ENCODE peak calls at places on chromosome 12, in eight cellular contexts. N is neuronal stem cell, G is K562, K is mammary epithelial cell, I is fibroblast of lung, S is SK-N-SH, M is astrocyte, A is PC-3. P is an unnamed sample.

GRCh38 chr12:102063066-102063465 is 1.3 kb upstream of the WASHC3 start:
- DNase-seq in N (no peak), K (no peak), S (no peak), A (peak), I (no peak), M (no peak), G (no peak), P (no peak)

GRCh38 chr12:40107803-40108620 is 2.1 kb upstream of the SLC2A13 start:
- DNase-seq in S (no peak), A (no peak), G (no peak), K (peak), N (no peak), I (no peak), M (no peak), P (no peak)

GRCh38 chr12:69059465-69060457 is 126.8 kb upstream of the CPM start:
- DNase-seq in K (peak), G (no peak), I (peak), A (peak), N (no peak), M (peak), S (no peak), P (peak)

GRCh38 chr12:15592934-15593333 is 196.3 kb downstream of the EPS8 start:
- DNase-seq in K (no peak), M (peak), A (no peak), G (no peak), S (no peak), I (peak), N (no peak), P (no peak)

GRCh38 chr12:5560242-5560641 is 128.3 kb downstream of the NTF3 start:
- DNase-seq in K (no peak), M (no peak), I (no peak), G (no peak), N (no peak), S (no peak), A (no peak), P (no peak)

GRCh38 chr12:55051197-55051920 is 31.6 kb downstream of the NEUROD4 start:
- DNase-seq in S (no peak), A (no peak), N (no peak), K (no peak), I (no peak), G (no peak), M (no peak), P (no peak)

GRCh38 chr12:54292083-54292930 is 8.5 kb downstream of the NFE2 start:
- DNase-seq in M (no peak), K (no peak), N (no peak), A (no peak), G (peak), I (no peak), S (no peak), P (no peak)

GRCh38 chr12:73547421-73547820 is 990.2 kb upstream of the ATXN7L3B start:
- DNase-seq in I (no peak), M (no peak), S (no peak), K (peak), A (peak), G (no peak), N (no peak), P (no peak)

GRCh38 chr12:125203145-125203765 is 138.0 kb downstream of the AACS start:
- DNase-seq in K (no peak), N (no peak), S (no peak), I (no peak), A (peak), G (peak), M (no peak), P (peak)

GRCh38 chr12:97005612-97006011 is 98.6 kb downstream of the NEDD1 start:
- DNase-seq in S (no peak), K (no peak), N (peak), A (no peak), G (no peak), I (no peak), M (no peak), P (no peak)

GRCh38 chr12:69872804-69873203 is 47.8 kb downstream of the MYRFL start:
- DNase-seq in M (no peak), A (peak), G (no peak), I (peak), S (no peak), K (peak), N (no peak), P (peak)

GRCh38 chr12:102964872-102965271 is 7.4 kb downstream of the ASCL1 start:
- DNase-seq in K (no peak), N (no peak), A (no peak), G (no peak), S (peak), M (no peak), I (no peak), P (no peak)

GRCh38 chr12:87382959-87383591 is 646.1 kb downstream of the C12orf50 start:
- DNase-seq in G (no peak), N (no peak), M (no peak), S (no peak), I (no peak), K (no peak), A (no peak), P (no peak)

GRCh38 chr12:104575442-104575841 is 118.7 kb downstream of the CHST11 start:
- DNase-seq in A (no peak), S (no peak), I (no peak), K (no peak), G (no peak), N (no peak), M (no peak), P (no peak)

GRCh38 chr12:15897433-15897832 is 13.7 kb upstream of the DERA start:
- DNase-seq in G (no peak), M (no peak), S (no peak), K (no peak), N (no peak), I (no peak), A (no peak), P (peak)

DNA sequence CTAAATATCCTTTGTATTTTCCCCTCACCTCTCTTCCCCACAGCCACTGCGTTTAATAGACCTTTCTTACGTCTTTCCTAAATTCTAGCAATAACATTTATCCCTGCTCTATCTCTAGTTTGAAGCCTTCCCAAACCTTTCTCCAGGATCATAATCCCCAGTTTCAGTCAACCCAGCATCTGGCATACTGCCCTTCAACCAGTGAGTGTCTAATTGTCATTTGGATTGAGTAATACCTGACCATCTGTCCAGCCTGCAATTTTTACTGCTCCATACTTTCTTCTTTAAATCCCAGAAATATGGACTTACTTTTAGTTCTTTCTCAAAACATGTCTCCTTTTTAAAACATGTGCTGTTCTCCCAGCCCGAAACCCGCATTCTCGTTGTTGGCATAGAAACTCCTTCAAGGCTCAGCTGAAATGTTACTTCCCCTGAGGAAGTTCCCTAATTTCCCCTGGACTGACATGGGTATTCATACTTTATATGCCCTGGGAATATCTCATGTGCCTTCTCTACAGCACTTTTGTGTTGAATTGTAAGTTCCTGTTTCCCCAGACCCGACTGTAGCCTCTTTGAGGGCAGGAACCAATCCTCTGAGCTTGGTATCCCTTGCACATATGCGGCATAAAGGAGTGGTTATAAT is 65.1 kb upstream of the ETV6 start:
- DNase-seq in G (no peak), N (no peak), K (no peak), M (no peak), A (peak), S (no peak), I (no peak), P (peak)
- H3K9ac ChIP-seq in G (no peak), N (no peak), K (no peak), M (no peak), A (no peak), S (no peak), I (no peak), P (no peak)

GRCh38 chr12:85627584-85627983 is 208.6 kb downstream of the RASSF9 start:
- DNase-seq in S (no peak), K (peak), N (no peak), G (no peak), I (peak), A (peak), M (peak), P (peak)
- H3K9ac ChIP-seq in S (no peak), K (no peak), N (no peak), G (no peak), I (no peak), A (no peak), M (no peak), P (no peak)

GRCh38 chr12:80470403-80470802 is 26.4 kb downstream of the PTPRQ start:
- DNase-seq in K (no peak), G (no peak), N (no peak), A (no peak), I (no peak), S (no peak), M (no peak), P (no peak)

GRCh38 chr12:80472912-80473500 is 29.0 kb downstream of the PTPRQ start:
- DNase-seq in K (peak), I (peak), S (peak), M (peak), A (peak), N (peak), G (no peak), P (peak)

GRCh38 chr12:80469681-80470080 is 25.6 kb downstream of the PTPRQ start:
- DNase-seq in M (no peak), S (no peak), A (no peak), N (no peak), I (peak), G (no peak), K (no peak), P (peak)

DNA sequence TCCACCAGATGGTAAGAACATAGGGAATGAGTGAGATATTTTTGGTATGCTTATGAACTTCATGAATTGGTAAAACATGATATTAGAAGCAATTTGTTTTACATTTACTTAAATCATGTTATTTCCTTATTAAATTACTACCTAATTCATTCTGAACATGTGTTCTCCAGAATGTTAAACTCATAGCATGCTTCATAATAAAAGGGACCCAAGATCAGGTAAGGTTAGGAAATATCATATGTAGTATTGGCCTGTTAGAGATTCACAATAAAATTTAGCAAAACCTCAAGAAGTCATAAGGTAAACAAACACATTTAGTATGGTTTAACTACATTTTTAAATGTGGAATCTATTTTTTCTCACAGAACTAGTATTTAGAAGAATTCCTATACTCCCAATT is 28.2 kb downstream of the PTPRQ start:
- DNase-seq in G (no peak), A (no peak), S (no peak), I (peak), K (no peak), M (no peak), N (no peak), P (no peak)
- H3K9ac ChIP-seq in G (no peak), A (no peak), S (no peak), I (no peak), K (no peak), M (no peak), N (no peak), P (no peak)

GRCh38 chr12:6767301-6767591 is 1.1 kb downstream of the PTMS start:
- DNase-seq in K (no peak), G (no peak), M (no peak), A (no peak), I (no peak), S (no peak), N (no peak), P (peak)

GRCh38 chr12:6768385-6769002 is 2.3 kb downstream of the PTMS start:
- DNase-seq in N (no peak), A (no peak), M (no peak), G (no peak), I (no peak), S (no peak), K (no peak), P (peak)

GRCh38 chr12:6766651-6767300 is 613 bp downstream of the PTMS start:
- DNase-seq in I (peak), M (peak), K (peak), S (peak), A (peak), N (no peak), G (peak), P (peak)

GRCh38 chr12:6769003-6769389 is 2.8 kb downstream of the PTMS start:
- DNase-seq in M (peak), A (no peak), G (no peak), I (no peak), N (peak), K (no peak), S (peak), P (peak)

GRCh38 chr12:6767592-6768384 is 1.6 kb downstream of the PTMS start:
- DNase-seq in S (peak), K (peak), I (no peak), G (peak), A (peak), M (no peak), N (no peak), P (peak)
- H3K9ac ChIP-seq in S (peak), K (peak), I (peak), G (peak), A (peak), M (peak), N (peak), P (peak)

GRCh38 chr12:65603428-65604351 is 220.6 kb upstream of the HMGA2 start:
- DNase-seq in G (peak), S (no peak), M (peak), I (peak), N (no peak), K (peak), A (peak), P (peak)
- H3K9ac ChIP-seq in G (peak), S (peak), M (peak), I (peak), N (no peak), K (peak), A (peak), P (peak)

DNA sequence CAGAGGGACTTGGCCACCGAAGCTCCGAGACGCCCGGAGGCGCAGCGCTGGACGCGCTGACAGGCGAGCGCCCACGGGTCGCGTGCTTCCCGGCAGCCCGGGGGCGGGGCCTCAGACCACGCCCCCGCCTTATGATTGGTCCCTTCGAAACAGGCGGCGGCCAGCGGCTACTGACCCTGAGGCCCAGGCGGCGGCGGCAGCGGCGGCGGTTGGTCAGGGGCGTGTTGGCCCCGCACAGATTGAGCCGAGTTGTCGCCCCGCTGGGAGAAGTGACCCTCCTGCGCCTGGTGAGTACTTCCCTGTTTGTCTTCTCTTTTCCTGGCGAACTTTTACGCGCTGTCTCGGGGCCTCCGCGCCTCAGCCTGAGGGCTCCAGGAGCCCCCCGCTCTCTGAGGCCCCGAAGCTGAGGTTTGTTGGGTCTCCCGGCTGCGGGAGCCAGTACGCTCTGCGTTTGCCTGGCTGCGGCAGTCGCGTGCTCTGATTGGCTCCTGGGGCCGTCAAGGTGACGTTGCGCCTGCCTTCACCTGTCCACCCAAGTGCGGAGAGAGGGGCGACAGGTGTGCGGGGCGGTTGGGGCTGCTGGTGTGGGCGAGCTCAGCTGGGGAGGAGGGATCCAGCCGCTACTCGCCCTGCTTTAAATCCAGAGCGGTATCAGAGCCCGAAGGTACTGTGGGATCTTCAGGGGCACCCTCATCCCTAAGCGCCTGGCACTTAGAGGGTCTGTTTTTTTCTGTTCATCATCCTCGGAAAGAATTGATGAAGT is at the start of gene GAS2L3:
- DNase-seq in S (peak), G (peak), A (peak), M (peak), K (peak), N (peak), I (peak), P (peak)
- H3K9ac ChIP-seq in S (peak), G (peak), A (peak), M (peak), K (peak), N (peak), I (peak), P (peak)

GRCh38 chr12:94762943-94763342 is 112.6 kb upstream of the TMCC3 start:
- DNase-seq in S (no peak), K (no peak), N (no peak), A (no peak), I (no peak), G (no peak), M (no peak), P (no peak)

GRCh38 chr12:94760786-94761185 is 110.4 kb upstream of the TMCC3 start:
- DNase-seq in A (no peak), K (no peak), S (no peak), G (no peak), M (peak), N (no peak), I (no peak), P (no peak)

GRCh38 chr12:94761559-94761958 is 111.2 kb upstream of the TMCC3 start:
- DNase-seq in N (no peak), M (peak), A (peak), K (peak), S (no peak), I (peak), G (no peak), P (peak)

GRCh38 chr12:94762259-94762942 is 112.0 kb upstream of the TMCC3 start:
- DNase-seq in N (no peak), S (no peak), K (peak), M (no peak), G (no peak), A (peak), I (no peak), P (no peak)

DNA sequence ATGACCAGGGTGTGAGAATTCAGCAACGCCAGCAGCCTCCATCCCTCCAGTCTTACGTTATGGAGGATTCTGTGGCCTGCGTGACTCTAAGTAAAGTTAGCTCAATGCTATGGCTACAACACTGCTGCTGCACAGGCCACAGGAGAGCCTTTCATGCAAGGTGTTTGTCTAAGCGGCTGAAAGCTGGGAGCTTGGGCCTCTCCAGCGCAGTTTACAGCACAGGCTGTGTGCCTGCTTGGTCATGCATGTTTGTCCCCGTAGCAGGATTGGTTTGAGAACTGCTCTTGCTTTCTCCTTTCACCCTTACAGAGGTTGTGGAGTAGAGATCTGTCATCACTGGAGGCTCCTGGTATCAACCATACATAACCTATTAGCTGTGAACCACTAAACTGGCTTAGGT is 113.1 kb upstream of the TMCC3 start:
- DNase-seq in M (no peak), K (no peak), S (no peak), I (no peak), N (no peak), A (no peak), G (no peak), P (no peak)
- H3K9ac ChIP-seq in M (no peak), K (no peak), S (no peak), I (no peak), N (no peak), A (no peak), G (no peak), P (no peak)

DNA sequence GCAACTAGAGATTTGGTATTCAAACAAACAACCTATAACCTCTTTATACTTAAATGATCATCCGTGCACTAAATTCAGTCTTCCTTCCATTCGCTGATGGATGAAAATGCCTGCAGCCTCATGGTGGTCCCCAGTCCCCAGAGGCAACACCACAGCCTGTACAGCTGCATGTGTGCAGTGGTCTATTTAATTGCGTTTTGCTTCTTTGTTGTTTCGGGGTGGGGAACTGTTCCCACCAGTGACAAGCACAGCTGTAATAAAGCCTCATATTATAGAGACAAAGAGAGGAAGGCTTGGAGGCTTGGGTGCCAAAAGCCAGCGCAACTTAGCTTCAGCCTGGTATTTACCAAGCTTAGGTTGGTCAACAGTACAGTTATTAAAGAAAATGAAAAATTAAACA is 3.9 kb upstream of the SELPLG start:
- DNase-seq in M (no peak), G (no peak), S (no peak), K (no peak), I (no peak), A (no peak), N (no peak), P (no peak)
- H3K9ac ChIP-seq in M (no peak), G (no peak), S (no peak), K (no peak), I (no peak), A (no peak), N (no peak), P (no peak)

GRCh38 chr12:110345963-110346362 is 57.5 kb downstream of the ANAPC7 start:
- DNase-seq in K (no peak), S (no peak), N (no peak), M (no peak), I (no peak), A (no peak), G (no peak), P (no peak)
- H3K9ac ChIP-seq in K (peak), S (no peak), N (no peak), M (no peak), I (no peak), A (peak), G (peak), P (no peak)

P was measured in GM23248.